ENCODE peak calls at places on chromosome 3, in eight cellular contexts. One of them, this sample, is unnamed.

GRCh38 chr3:172303941-172304558 is 144.2 kb downstream of the GHSR start:
- DNase-seq in heart right ventricle: no peak
- DNase-seq in left ventricle myocardium superior: no peak
- DNase-seq in NCI-H2171 treated with DMSO at 0.1 percent for 48 hours: no peak
- DNase-seq in effector memory CD8-positive, alpha-beta T cell: no peak
- DNase-seq in NCI-H774: no peak
- DNase-seq in NCI-H2081: no peak
- DNase-seq in adrenal gland: no peak
- DNase-seq in this sample: no peak

GRCh38 chr3:13214847-13215472 is 141.7 kb upstream of the IQSEC1 start:
- DNase-seq in adrenal gland: no peak
- DNase-seq in NCI-H774: no peak
- DNase-seq in left ventricle myocardium superior: peak; percentile 3
- DNase-seq in NCI-H2081: no peak
- DNase-seq in effector memory CD8-positive, alpha-beta T cell: no peak
- DNase-seq in NCI-H2171 treated with DMSO at 0.1 percent for 48 hours: peak; percentile 64
- DNase-seq in heart right ventricle: no peak
- DNase-seq in this sample: no peak

GRCh38 chr3:76990606-76991005 is 49.3 kb upstream of the ROBO2 start:
- DNase-seq in adrenal gland: no peak
- DNase-seq in NCI-H774: no peak
- DNase-seq in effector memory CD8-positive, alpha-beta T cell: no peak
- DNase-seq in NCI-H2081: no peak
- DNase-seq in heart right ventricle: no peak
- DNase-seq in NCI-H2171 treated with DMSO at 0.1 percent for 48 hours: no peak
- DNase-seq in left ventricle myocardium superior: no peak
- DNase-seq in this sample: no peak

GRCh38 chr3:11140054-11140712 is 14.1 kb upstream of the HRH1 start:
- DNase-seq in adrenal gland: no peak
- DNase-seq in NCI-H774: peak; percentile 38
- DNase-seq in NCI-H2081: no peak
- DNase-seq in NCI-H2171 treated with DMSO at 0.1 percent for 48 hours: peak; percentile 0
- DNase-seq in effector memory CD8-positive, alpha-beta T cell: no peak
- DNase-seq in heart right ventricle: peak; percentile 26
- DNase-seq in left ventricle myocardium superior: peak; percentile 36
- DNase-seq in this sample: peak; percentile 2

GRCh38 chr3:130934442-130935089 is 40.7 kb downstream of the ATP2C1 start:
- DNase-seq in NCI-H2081: no peak
- DNase-seq in adrenal gland: no peak
- DNase-seq in left ventricle myocardium superior: no peak
- DNase-seq in effector memory CD8-positive, alpha-beta T cell: no peak
- DNase-seq in NCI-H2171 treated with DMSO at 0.1 percent for 48 hours: no peak
- DNase-seq in heart right ventricle: no peak
- DNase-seq in NCI-H774: no peak
- DNase-seq in this sample: no peak

GRCh38 chr3:83122774-83123350 is 1361.4 kb upstream of the GBE1 start:
- DNase-seq in effector memory CD8-positive, alpha-beta T cell: no peak
- DNase-seq in heart right ventricle: no peak
- DNase-seq in NCI-H774: no peak
- DNase-seq in left ventricle myocardium superior: no peak
- DNase-seq in adrenal gland: no peak
- DNase-seq in NCI-H2081: no peak
- DNase-seq in NCI-H2171 treated with DMSO at 0.1 percent for 48 hours: no peak
- DNase-seq in this sample: no peak

GRCh38 chr3:49387721-49388120 is 24.1 kb downstream of the RHOA start:
- DNase-seq in effector memory CD8-positive, alpha-beta T cell: no peak
- DNase-seq in NCI-H2171 treated with DMSO at 0.1 percent for 48 hours: no peak
- DNase-seq in left ventricle myocardium superior: no peak
- DNase-seq in adrenal gland: no peak
- DNase-seq in NCI-H2081: no peak
- DNase-seq in NCI-H774: no peak
- DNase-seq in heart right ventricle: no peak
- DNase-seq in this sample: no peak

GRCh38 chr3:38964646-38965045 is 87.1 kb downstream of the SCN11A start:
- DNase-seq in effector memory CD8-positive, alpha-beta T cell: no peak
- DNase-seq in NCI-H2081: no peak
- DNase-seq in NCI-H774: no peak
- DNase-seq in left ventricle myocardium superior: no peak
- DNase-seq in NCI-H2171 treated with DMSO at 0.1 percent for 48 hours: no peak
- DNase-seq in heart right ventricle: no peak
- DNase-seq in adrenal gland: no peak
- DNase-seq in this sample: no peak

GRCh38 chr3:128455116-128455515 is 11.6 kb downstream of the DNAJB8 start:
- DNase-seq in NCI-H2171 treated with DMSO at 0.1 percent for 48 hours: no peak
- DNase-seq in adrenal gland: no peak
- DNase-seq in heart right ventricle: no peak
- DNase-seq in left ventricle myocardium superior: no peak
- DNase-seq in NCI-H774: no peak
- DNase-seq in effector memory CD8-positive, alpha-beta T cell: no peak
- DNase-seq in NCI-H2081: no peak
- DNase-seq in this sample: no peak

GRCh38 chr3:37741644-37742043 is 120.0 kb upstream of the CTDSPL start:
- DNase-seq in NCI-H2171 treated with DMSO at 0.1 percent for 48 hours: no peak
- DNase-seq in left ventricle myocardium superior: peak; percentile 68
- DNase-seq in NCI-H774: no peak
- DNase-seq in adrenal gland: peak; percentile 80
- DNase-seq in heart right ventricle: peak; percentile 65
- DNase-seq in NCI-H2081: no peak
- DNase-seq in effector memory CD8-positive, alpha-beta T cell: no peak
- DNase-seq in this sample: no peak

GRCh38 chr3:139434764-139435291 is 41.5 kb downstream of the RBP2 start:
- DNase-seq in NCI-H2171 treated with DMSO at 0.1 percent for 48 hours: no peak
- DNase-seq in left ventricle myocardium superior: no peak
- DNase-seq in effector memory CD8-positive, alpha-beta T cell: no peak
- DNase-seq in adrenal gland: peak; percentile 17
- DNase-seq in heart right ventricle: no peak
- DNase-seq in NCI-H774: no peak
- DNase-seq in NCI-H2081: no peak
- DNase-seq in this sample: no peak

GRCh38 chr3:50617911-50618481 is 1.0 kb downstream of the MAPKAPK3 start:
- DNase-seq in heart right ventricle: peak; percentile 54
- DNase-seq in NCI-H2171 treated with DMSO at 0.1 percent for 48 hours: no peak
- DNase-seq in effector memory CD8-positive, alpha-beta T cell: no peak
- DNase-seq in NCI-H774: no peak
- DNase-seq in NCI-H2081: no peak
- DNase-seq in adrenal gland: no peak
- DNase-seq in left ventricle myocardium superior: peak; percentile 84
- DNase-seq in this sample: no peak

GRCh38 chr3:16897254-16897926 is 12.6 kb downstream of the PLCL2 start:
- DNase-seq in NCI-H2081: no peak
- DNase-seq in effector memory CD8-positive, alpha-beta T cell: no peak
- DNase-seq in NCI-H774: peak; percentile 24
- DNase-seq in left ventricle myocardium superior: no peak
- DNase-seq in heart right ventricle: no peak
- DNase-seq in adrenal gland: peak; percentile 31
- DNase-seq in NCI-H2171 treated with DMSO at 0.1 percent for 48 hours: peak; percentile 59
- DNase-seq in this sample: peak; percentile 23

GRCh38 chr3:32996755-32997091 is 45.3 kb downstream of the CCR4 start:
- DNase-seq in adrenal gland: no peak
- DNase-seq in effector memory CD8-positive, alpha-beta T cell: no peak
- DNase-seq in NCI-H2081: no peak
- DNase-seq in heart right ventricle: no peak
- DNase-seq in left ventricle myocardium superior: no peak
- DNase-seq in NCI-H2171 treated with DMSO at 0.1 percent for 48 hours: no peak
- DNase-seq in NCI-H774: no peak
- DNase-seq in this sample: no peak

GRCh38 chr3:27165348-27165747 is 203.8 kb downstream of the NEK10 start:
- DNase-seq in adrenal gland: no peak
- DNase-seq in heart right ventricle: no peak
- DNase-seq in NCI-H2171 treated with DMSO at 0.1 percent for 48 hours: no peak
- DNase-seq in left ventricle myocardium superior: no peak
- DNase-seq in effector memory CD8-positive, alpha-beta T cell: no peak
- DNase-seq in NCI-H2081: no peak
- DNase-seq in NCI-H774: no peak
- DNase-seq in this sample: no peak

This sample was measured in DMS153.